ENCODE peak calls at places on chromosomes 2 and 18, in eight cellular contexts. X is NCI-H1092 treated with DMSO at 0.1 percent for 48 hours; I is fibroblast of the conjunctiva; E is glomerular endothelial cell; K is activated CD4-positive, alpha-beta T cell treated with anti-CD3 and anti-CD28 coated beads, Interleukin-2, amount 50 U/mL, for 48 hours; C is right cardiac atrium; H is GM23248; B is T47D. V is an unnamed sample.

GRCh38 chr18:10239138-10239537 is 215.3 kb upstream of the APCDD1 start:
- DNase-seq in X (no peak), I (peak; percentile 26), E (no peak), K (no peak), C (peak; percentile 52), H (peak; percentile 56), B (no peak), V (no peak)

GRCh38 chr2:120660771-120661459 is 74.8 kb upstream of the GLI2 start:
- DNase-seq in X (no peak), I (no peak), E (no peak), K (no peak), C (peak; percentile 77), H (no peak), B (no peak), V (no peak)

GRCh38 chr2:98870516-98871158 is 65.4 kb downstream of the CRACDL start:
- DNase-seq in X (peak; percentile 84), I (no peak), E (no peak), K (no peak), C (no peak), H (no peak), B (no peak), V (no peak)

GRCh38 chr2:11343626-11344341 is 652 bp downstream of the ROCK2 start:
- DNase-seq in X (peak; percentile 31), I (no peak), E (no peak), K (peak; percentile 52), C (peak; percentile 84), H (peak; percentile 55), B (peak; percentile 34), V (no peak)

GRCh38 chr2:43127941-43128561 is 98.4 kb downstream of the ZFP36L2 start:
- DNase-seq in X (no peak), I (no peak), E (no peak), K (no peak), C (no peak), H (no peak), B (no peak), V (no peak)

GRCh38 chr2:61287254-61287653 is 125.3 kb downstream of the C2orf74 start:
- DNase-seq in X (no peak), I (no peak), E (no peak), K (no peak), C (no peak), H (no peak), B (no peak), V (no peak)

GRCh38 chr2:1032030-1032429 is 81.4 kb downstream of the SNTG2 start:
- DNase-seq in X (no peak), I (no peak), E (no peak), K (peak; percentile 47), C (no peak), H (no peak), B (no peak), V (no peak)

GRCh38 chr2:79393107-79393506 is 119.7 kb upstream of the CTNNA2 start:
- DNase-seq in X (no peak), I (no peak), E (no peak), K (no peak), C (no peak), H (no peak), B (no peak), V (no peak)

GRCh38 chr18:28114472-28114871 is 62.5 kb downstream of the CDH2 start:
- DNase-seq in X (no peak), I (no peak), E (no peak), K (no peak), C (no peak), H (peak; percentile 78), B (no peak), V (no peak)

GRCh38 chr2:149536649-149537048 is 50.9 kb downstream of the MMADHC start:
- DNase-seq in X (no peak), I (no peak), E (no peak), K (no peak), C (no peak), H (no peak), B (no peak), V (no peak)

GRCh38 chr18:58901783-58902182 is 37.1 kb downstream of the ZNF532 start:
- DNase-seq in X (no peak), I (no peak), E (no peak), K (no peak), C (no peak), H (no peak), B (no peak), V (no peak)

GRCh38 chr2:189515264-189515663 is 65.3 kb downstream of the SLC40A1 start:
- DNase-seq in X (no peak), I (no peak), E (no peak), K (no peak), C (no peak), H (peak; percentile 17), B (no peak), V (no peak)

GRCh38 chr2:109560265-109560664 is 53.5 kb downstream of the SEPTIN10 start:
- DNase-seq in X (no peak), I (no peak), E (no peak), K (no peak), C (no peak), H (peak; percentile 88), B (no peak), V (no peak)

GRCh38 chr2:176105078-176105726 is 1.9 kb upstream of the HOXD11 start:
- DNase-seq in X (no peak), I (no peak), E (no peak), K (no peak), C (no peak), H (peak; percentile 80), B (no peak), V (no peak)

GRCh38 chr18:3040881-3041280 is 27.9 kb upstream of the LPIN2 start:
- DNase-seq in X (no peak), I (no peak), E (no peak), K (no peak), C (no peak), H (no peak), B (no peak), V (no peak)

V was measured in Kasumi-1.